ENCODE peak calls at places on chromosome 16, in seven cellular contexts. G is left ventricle myocardium inferior, M is mesothelial cell of epicardium, Y is fibroblast of lung, L is endothelial cell, C is uterus, Q is GM23338. O is an unnamed sample.

GRCh38 chr16:48409839-48410610 is 24.8 kb upstream of the SIAH1 start:
- DNase-seq in G (no peak), M (no peak), Y (peak; percentile 95), L (no peak), C (no peak), Q (no peak), O (no peak)

GRCh38 chr16:85303354-85303883 is 191.1 kb upstream of the CIBAR2 start:
- DNase-seq in G (peak; percentile 60), M (peak; percentile 63), Y (peak; percentile 29), L (peak; percentile 80), C (peak; percentile 49), Q (peak; percentile 75), O (peak; percentile 90)

GRCh38 chr16:64426131-64426666 is 695.7 kb downstream of the CDH11 start:
- DNase-seq in G (no peak), M (no peak), Y (no peak), L (no peak), C (no peak), Q (no peak), O (no peak)

GRCh38 chr16:19223235-19223847 is 55.3 kb downstream of the SYT17 start:
- DNase-seq in G (no peak), M (no peak), Y (no peak), L (peak; percentile 49), C (no peak), Q (peak; percentile 76), O (no peak)

GRCh38 chr16:4218202-4218601 is 23.7 kb downstream of the SRL start:
- DNase-seq in G (no peak), M (no peak), Y (no peak), L (no peak), C (no peak), Q (no peak), O (no peak)

GRCh38 chr16:89473791-89474414 is 16.5 kb downstream of the ANKRD11 start:
- DNase-seq in G (no peak), M (no peak), Y (peak; percentile 77), L (no peak), C (no peak), Q (no peak), O (no peak)

GRCh38 chr16:48452991-48453760 is 68.0 kb upstream of the SIAH1 start:
- DNase-seq in G (peak; percentile 33), M (no peak), Y (no peak), L (no peak), C (no peak), Q (no peak), O (no peak)

GRCh38 chr16:23061669-23062068 is 87.6 kb downstream of the USP31 start:
- DNase-seq in G (no peak), M (no peak), Y (peak; percentile 57), L (no peak), C (no peak), Q (no peak), O (no peak)

GRCh38 chr16:13070268-13070667 is 168.9 kb downstream of the SHISA9 start:
- DNase-seq in G (no peak), M (no peak), Y (no peak), L (no peak), C (no peak), Q (peak; percentile 98), O (no peak)

GRCh38 chr16:31214705-31215286 is 877 bp downstream of the TRIM72 start:
- DNase-seq in G (no peak), M (no peak), Y (no peak), L (peak; percentile 33), C (no peak), Q (peak; percentile 61), O (no peak)

GRCh38 chr16:273547-274421 is 2.0 kb downstream of the RGS11 start:
- DNase-seq in G (no peak), M (peak; percentile 17), Y (no peak), L (no peak), C (no peak), Q (no peak), O (no peak)

GRCh38 chr16:46717692-46718091 is 28.2 kb downstream of the ORC6 start:
- DNase-seq in G (no peak), M (no peak), Y (no peak), L (no peak), C (no peak), Q (no peak), O (no peak)

GRCh38 chr16:30934827-30935557 is 11.6 kb downstream of the FBXL19 start:
- DNase-seq in G (no peak), M (no peak), Y (peak; percentile 35), L (peak; percentile 81), C (no peak), Q (peak; percentile 88), O (no peak)

GRCh38 chr16:72362972-72363371 is 191.0 kb upstream of the PMFBP1 start:
- DNase-seq in G (no peak), M (no peak), Y (peak; percentile 32), L (no peak), C (no peak), Q (no peak), O (no peak)

GRCh38 chr16:30054959-30055553 is 10.5 kb upstream of the ALDOA start:
- DNase-seq in G (no peak), M (no peak), Y (no peak), L (peak; percentile 76), C (no peak), Q (peak; percentile 88), O (no peak)

GRCh38 chr16:23384878-23385277 is 68.1 kb downstream of the COG7 start:
- DNase-seq in G (no peak), M (no peak), Y (peak; percentile 54), L (no peak), C (no peak), Q (no peak), O (no peak)

GRCh38 chr16:84045001-84045817 is 2.6 kb upstream of the SLC38A8 start:
- DNase-seq in G (no peak), M (no peak), Y (no peak), L (no peak), C (no peak), Q (no peak), O (no peak)

GRCh38 chr16:66741971-66742396 is 9.4 kb downstream of the DYNC1LI2 start:
- DNase-seq in G (no peak), M (no peak), Y (peak; percentile 72), L (no peak), C (no peak), Q (no peak), O (no peak)

GRCh38 chr16:70778901-70779309 is 22.1 kb downstream of the VAC14 start:
- DNase-seq in G (peak; percentile 49), M (no peak), Y (peak; percentile 75), L (peak; percentile 58), C (peak; percentile 83), Q (peak; percentile 86), O (peak; percentile 95)

GRCh38 chr16:13866073-13866472 is 53.9 kb upstream of the ERCC4 start:
- DNase-seq in G (peak; percentile 56), M (no peak), Y (peak; percentile 64), L (peak; percentile 72), C (peak; percentile 47), Q (peak; percentile 94), O (no peak)

GRCh38 chr16:30375830-30376229 is 1.2 kb downstream of the MYL11 start:
- DNase-seq in G (no peak), M (no peak), Y (no peak), L (no peak), C (no peak), Q (peak; percentile 46), O (no peak)

GRCh38 chr16:49558451-49558850 is 184.8 kb downstream of the C16orf78 start:
- DNase-seq in G (no peak), M (no peak), Y (no peak), L (no peak), C (no peak), Q (no peak), O (no peak)
- TF ChIP-seq CTCF in G (no peak), M (no peak), Y (no peak), L (no peak), C (no peak), Q (no peak), O (no peak)

GRCh38 chr16:87057291-87057881 is 259.8 kb downstream of the C16orf95 start:
- DNase-seq in G (no peak), M (no peak), Y (no peak), L (no peak), C (no peak), Q (peak; percentile 71), O (no peak)
- TF ChIP-seq CTCF in G (peak; percentile 35), M (no peak), Y (peak; percentile 23), L (no peak), C (no peak), Q (peak; percentile 56), O (peak; percentile 26)

DNA sequence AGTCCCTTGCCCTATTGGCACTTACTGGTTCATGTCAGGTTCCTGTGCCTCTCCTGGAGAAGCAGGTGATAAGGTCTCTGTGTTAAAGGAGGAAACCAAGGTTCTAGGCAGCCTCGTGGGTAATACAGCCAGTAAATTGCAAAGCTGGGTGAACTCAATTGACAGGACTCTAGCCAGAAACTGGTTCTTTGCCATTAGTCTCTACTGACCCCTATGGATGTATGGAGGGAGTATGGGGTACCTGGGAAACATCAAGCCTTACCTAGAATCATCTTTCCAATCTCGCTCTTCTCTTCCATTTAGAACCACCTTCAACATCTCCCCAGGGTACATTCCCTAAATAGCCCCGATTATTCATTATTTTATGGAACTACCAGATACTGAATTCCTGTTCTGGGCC is 169.3 kb downstream of the CDH13 start:
- DNase-seq in G (no peak), M (no peak), Y (no peak), L (no peak), C (no peak), Q (no peak), O (no peak)
- TF ChIP-seq CTCF in G (peak; percentile 35), M (no peak), Y (no peak), L (no peak), C (no peak), Q (peak; percentile 41), O (peak; percentile 7)

DNA sequence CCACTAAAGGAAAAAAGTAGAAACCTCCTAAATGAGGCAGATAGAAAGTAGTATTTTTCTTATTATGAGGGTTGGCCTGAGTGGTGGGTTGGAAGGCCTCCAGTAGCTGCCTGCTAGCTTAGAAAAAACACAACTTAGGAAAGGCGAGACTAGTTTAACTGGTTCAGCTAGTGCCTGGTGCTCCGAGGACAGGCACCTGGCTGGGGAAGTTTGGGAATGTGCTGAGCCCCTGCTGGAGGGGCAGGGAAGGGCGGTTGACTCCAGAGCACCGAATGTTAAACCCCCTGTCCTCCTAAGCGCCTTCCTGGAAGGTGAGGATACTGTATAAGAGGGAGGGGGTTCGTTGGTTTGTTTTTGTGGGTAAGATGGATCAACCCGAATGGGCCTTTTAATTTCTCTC is 19.9 kb downstream of the LDHD start:
- DNase-seq in G (no peak), M (no peak), Y (no peak), L (no peak), C (peak; percentile 43), Q (peak; percentile 94), O (no peak)
- TF ChIP-seq CTCF in G (no peak), M (peak; percentile 47), Y (peak; percentile 9), L (peak; percentile 56), C (no peak), Q (peak; percentile 47), O (peak; percentile 35)